ENCODE peak calls at places on chromosomes 3 and 15, in nine cellular contexts. E is kidney tubule cell; S is AG09309; Y is endothelial cell of umbilical vein; Q is hypothalamus; W is kidney glomerular epithelial cell; F is activated CD4-positive, CD25-positive, alpha-beta regulatory T cell; C is stimulated activated CD4-positive, alpha-beta T cell treated with anti-CD3 and anti-CD28 coated beads, TNF-alpha, amount 100 ng/mL, for 4 hours; R is hepatocyte. U is an unnamed sample.

GRCh38 chr3:119313461-119313860 is 19.3 kb downstream of the ARHGAP31 start:
- DNase-seq in C (no peak), S (no peak), R (no peak), W (no peak), Y (no peak), E (no peak), Q (no peak), F (no peak), U (no peak)

GRCh38 chr3:34175636-34176186 is 377.3 kb downstream of the PDCD6IP start:
- DNase-seq in F (no peak), S (no peak), Y (no peak), W (no peak), E (no peak), Q (no peak), C (no peak), R (peak), U (no peak)

GRCh38 chr3:117562000-117562399 is 852.4 kb downstream of the TUSC7 start:
- DNase-seq in R (no peak), C (no peak), Y (no peak), W (no peak), Q (no peak), F (no peak), S (no peak), E (no peak), U (no peak)

GRCh38 chr3:177300842-177301241 is 103.6 kb upstream of the TBL1XR1 start:
- DNase-seq in F (no peak), E (peak), W (peak), Y (no peak), S (no peak), R (no peak), Q (no peak), C (no peak), U (no peak)

GRCh38 chr3:55860040-55860439 is 372.9 kb upstream of the WNT5A start:
- DNase-seq in W (no peak), Q (no peak), E (no peak), F (no peak), Y (no peak), S (no peak), R (peak), C (no peak), U (peak)

GRCh38 chr3:124627501-124627908 is 102.7 kb upstream of the UMPS start:
- DNase-seq in Y (peak), S (no peak), Q (no peak), F (no peak), E (no peak), W (no peak), R (peak), C (no peak), U (no peak)

GRCh38 chr3:23170306-23170705 is 32.8 kb upstream of the UBE2E2 start:
- DNase-seq in F (no peak), C (no peak), W (peak), R (no peak), E (peak), Y (no peak), S (peak), Q (no peak), U (no peak)

GRCh38 chr3:78823859-78824258 is 943.9 kb downstream of the ROBO1 start:
- DNase-seq in Q (no peak), E (peak), W (peak), C (no peak), R (peak), F (no peak), S (no peak), Y (no peak), U (no peak)

GRCh38 chr3:108319428-108320053 is 23.2 kb downstream of the HHLA2 start:
- DNase-seq in Y (no peak), F (no peak), Q (no peak), S (peak), E (no peak), C (no peak), W (no peak), R (no peak), U (no peak)

GRCh38 chr15:79431636-79432344 is at the start of gene MINAR1:
- DNase-seq in E (peak), Q (peak), F (no peak), Y (peak), C (no peak), S (no peak), W (no peak), R (peak), U (peak)

GRCh38 chr15:65101418-65101890 is 13.5 kb downstream of the UBAP1L start:
- DNase-seq in F (peak), W (peak), R (peak), S (no peak), Q (peak), E (peak), Y (peak), C (no peak), U (peak)

GRCh38 chr3:108474581-108474980 is 35.8 kb downstream of the MYH15 start:
- DNase-seq in W (no peak), C (no peak), E (peak), R (no peak), Q (no peak), F (no peak), S (no peak), Y (no peak), U (no peak)

GRCh38 chr3:14391033-14391432 is 11.4 kb upstream of the SLC6A6 start:
- DNase-seq in C (no peak), F (no peak), S (peak), E (peak), Y (no peak), Q (no peak), W (no peak), R (peak), U (no peak)

GRCh38 chr3:31624054-31624709 is 91.5 kb downstream of the STT3B start:
- DNase-seq in R (no peak), F (no peak), Q (no peak), E (no peak), Y (no peak), C (no peak), S (no peak), W (no peak), U (no peak)

GRCh38 chr3:52052831-52053306 is 3.5 kb downstream of the DUSP7 start:
- DNase-seq in W (peak), S (peak), R (peak), C (peak), Q (peak), E (peak), F (no peak), Y (peak), U (peak)

GRCh38 chr3:27696906-27697305 is 25.2 kb downstream of the EOMES start:
- DNase-seq in Q (no peak), E (no peak), Y (peak), R (no peak), S (no peak), W (no peak), C (no peak), F (no peak), U (no peak)

GRCh38 chr15:98746375-98746679 is 98.0 kb downstream of the IGF1R start:
- DNase-seq in C (no peak), S (no peak), E (no peak), W (no peak), R (peak), Y (no peak), F (no peak), Q (no peak), U (no peak)

GRCh38 chr3:140898340-140899180 is 43.1 kb upstream of the SLC25A36 start:
- DNase-seq in Y (peak), F (no peak), C (no peak), Q (no peak), E (peak), R (peak), S (peak), W (peak), U (peak)

GRCh38 chr15:51223771-51224229 is 114.6 kb downstream of the CYP19A1 start:
- DNase-seq in R (no peak), E (peak), F (no peak), C (no peak), S (peak), Y (peak), W (no peak), Q (no peak), U (no peak)

GRCh38 chr3:71066849-71067261 is 516.7 kb downstream of the FOXP1 start:
- DNase-seq in S (no peak), F (peak), Y (peak), Q (no peak), W (peak), E (peak), C (no peak), R (no peak), U (peak)

GRCh38 chr3:133038731-133039398 is 674 bp downstream of the TMEM108 start:
- DNase-seq in Y (no peak), Q (peak), S (no peak), W (no peak), R (peak), E (peak), F (no peak), C (no peak), U (peak)

GRCh38 chr15:95086543-95087252 is 855.3 kb downstream of the MCTP2 start:
- DNase-seq in E (peak), C (no peak), R (peak), S (peak), F (no peak), Y (peak), W (peak), Q (no peak), U (peak)

GRCh38 chr3:53705774-53706173 is 140.4 kb downstream of the CHDH start:
- DNase-seq in S (no peak), F (no peak), Q (no peak), R (no peak), C (no peak), E (no peak), W (no peak), Y (no peak), U (no peak)

GRCh38 chr15:43932907-43933306 is 106.1 kb downstream of the WDR76 start:
- DNase-seq in Q (no peak), W (no peak), F (no peak), S (no peak), R (no peak), Y (peak), E (no peak), C (no peak), U (no peak)

GRCh38 chr3:43144811-43145490 is 39.1 kb upstream of the POMGNT2 start:
- DNase-seq in Q (no peak), S (no peak), C (no peak), Y (peak), W (no peak), R (no peak), F (no peak), E (no peak), U (no peak)

GRCh38 chr15:46304320-46304719 is 669.5 kb downstream of the SQOR start:
- DNase-seq in C (no peak), R (peak), E (peak), W (peak), F (no peak), S (no peak), Q (no peak), Y (peak), U (no peak)

GRCh38 chr3:27596334-27596841 is 112.2 kb upstream of the SLC4A7 start:
- DNase-seq in F (no peak), Y (peak), R (no peak), S (no peak), E (peak), C (no peak), Q (no peak), W (peak), U (peak)

GRCh38 chr3:127454051-127454450 is 136.5 kb downstream of the TPRA1 start:
- DNase-seq in C (no peak), E (no peak), Y (no peak), Q (no peak), W (no peak), F (no peak), S (no peak), R (no peak), U (no peak)

GRCh38 chr15:99095626-99096025 is 9.3 kb upstream of the SYNM start:
- DNase-seq in W (no peak), Y (no peak), Q (no peak), E (no peak), S (no peak), C (no peak), R (no peak), F (no peak), U (peak)

GRCh38 chr15:98713585-98714001 is 65.3 kb downstream of the IGF1R start:
- DNase-seq in S (no peak), R (no peak), W (no peak), E (peak), Y (peak), F (no peak), Q (peak), C (no peak), U (no peak)

GRCh38 chr15:63195257-63196023 is 6.0 kb downstream of the RAB8B start:
- DNase-seq in C (no peak), F (no peak), Y (no peak), R (no peak), S (no peak), Q (no peak), E (no peak), W (no peak), U (no peak)

GRCh38 chr3:64016941-64017620 is 6.2 kb downstream of the PSMD6 start:
- DNase-seq in Q (no peak), Y (no peak), R (no peak), S (no peak), E (no peak), C (no peak), F (no peak), W (peak), U (no peak)

GRCh38 chr3:143070977-143071551 is 48.5 kb upstream of the CHST2 start:
- DNase-seq in W (peak), E (peak), Q (no peak), F (no peak), S (peak), R (peak), Y (no peak), C (no peak), U (peak)